ENCODE peak calls at places on chromosomes 5 and 9, in seven cellular contexts. B, Y, L, R, V, P and G are unnamed samples.

GRCh38 chr5:33524476-33524875 is 83.7 kb downstream of the TARS1 start:
- DNase-seq in B (no peak), Y (no peak), L (no peak), R (no peak), V (no peak), P (no peak), G (no peak)

GRCh38 chr9:85178486-85178885 is 509.0 kb downstream of the NTRK2 start:
- DNase-seq in B (no peak), Y (no peak), L (no peak), R (peak), V (no peak), P (no peak), G (peak)

GRCh38 chr9:97560851-97561250 is 59.4 kb downstream of the TMOD1 start:
- DNase-seq in B (no peak), Y (no peak), L (no peak), R (no peak), V (no peak), P (peak), G (no peak)

GRCh38 chr5:117103703-117104102 is 529.1 kb upstream of the SEMA6A start:
- DNase-seq in B (no peak), Y (no peak), L (no peak), R (no peak), V (peak), P (no peak), G (peak)

GRCh38 chr9:88534456-88535225 is at the start of gene NXNL2:
- DNase-seq in B (peak), Y (no peak), L (peak), R (no peak), V (peak), P (peak), G (no peak)

GRCh38 chr9:75890541-75891276 is at the start of gene PCSK5:
- DNase-seq in B (peak), Y (peak), L (peak), R (peak), V (peak), P (peak), G (peak)

GRCh38 chr5:103120607-103121200 is 603 bp downstream of the PPIP5K2 start:
- DNase-seq in B (no peak), Y (no peak), L (no peak), R (peak), V (peak), P (peak), G (no peak)

GRCh38 chr5:106454050-106454449 is 1216.7 kb downstream of the EFNA5 start:
- DNase-seq in B (no peak), Y (no peak), L (no peak), R (no peak), V (no peak), P (no peak), G (peak)

GRCh38 chr9:77830618-77831285 is 182.6 kb upstream of the GNA14 start:
- DNase-seq in B (no peak), Y (no peak), L (no peak), R (no peak), V (no peak), P (no peak), G (no peak)

GRCh38 chr5:43309657-43310056 is 3.6 kb downstream of the HMGCS1 start:
- DNase-seq in B (no peak), Y (no peak), L (no peak), R (no peak), V (peak), P (no peak), G (no peak)

GRCh38 chr5:1392801-1393565 is 48.1 kb upstream of the CLPTM1L start:
- DNase-seq in B (no peak), Y (no peak), L (no peak), R (no peak), V (no peak), P (no peak), G (no peak)

GRCh38 chr9:100213730-100214477 is 114.9 kb downstream of the INVS start:
- DNase-seq in B (no peak), Y (no peak), L (no peak), R (no peak), V (no peak), P (peak), G (no peak)

GRCh38 chr9:135070198-135070951 is 17.1 kb upstream of the OLFM1 start:
- DNase-seq in B (no peak), Y (no peak), L (peak), R (no peak), V (no peak), P (no peak), G (no peak)

GRCh38 chr9:89139450-89139849 is 39.2 kb downstream of the SHC3 start:
- DNase-seq in B (no peak), Y (no peak), L (no peak), R (no peak), V (no peak), P (no peak), G (no peak)

GRCh38 chr5:59813761-59814562 is 79.6 kb downstream of the PDE4D start:
- DNase-seq in B (peak), Y (peak), L (no peak), R (peak), V (peak), P (peak), G (peak)

GRCh38 chr5:168681556-168682183 is 102.5 kb upstream of the PANK3 start:
- DNase-seq in B (no peak), Y (no peak), L (peak), R (no peak), V (no peak), P (peak), G (no peak)

GRCh38 chr9:112174223-112174964 is 703 bp downstream of the SUSD1 start:
- DNase-seq in B (no peak), Y (peak), L (peak), R (no peak), V (peak), P (peak), G (peak)